ENCODE peak calls at places on chromosomes 6 and 20, in nine cellular contexts. One of them, this sample, is unnamed.

GRCh38 chr6:121351911-121352310 is 17.6 kb upstream of the TBC1D32 start:
- DNase-seq in tibial nerve: no peak
- DNase-seq in PC-9: no peak
- DNase-seq in activated CD4-positive, alpha-beta T cell treated with anti-CD3 and anti-CD28 coated beads, Interleukin-2, amount 50 U/mL, for 24 hours: no peak
- DNase-seq in activated gamma-delta T cell treated with anti-CD3 and anti-CD28 coated beads, Interleukin-2, amount 50 U/mL, for 16 hours: no peak
- DNase-seq in adipocyte: peak
- DNase-seq in GM13977: no peak
- DNase-seq in AG08396: no peak
- DNase-seq in AG10803: no peak
- DNase-seq in this sample: no peak

GRCh38 chr20:23206995-23207394 is 120.9 kb upstream of the CD93 start:
- DNase-seq in activated CD4-positive, alpha-beta T cell treated with anti-CD3 and anti-CD28 coated beads, Interleukin-2, amount 50 U/mL, for 24 hours: no peak
- DNase-seq in AG10803: no peak
- DNase-seq in activated gamma-delta T cell treated with anti-CD3 and anti-CD28 coated beads, Interleukin-2, amount 50 U/mL, for 16 hours: no peak
- DNase-seq in GM13977: no peak
- DNase-seq in tibial nerve: no peak
- DNase-seq in AG08396: no peak
- DNase-seq in PC-9: no peak
- DNase-seq in adipocyte: no peak
- DNase-seq in this sample: no peak

GRCh38 chr6:43856005-43856765 is 86.2 kb downstream of the VEGFA start:
- DNase-seq in activated gamma-delta T cell treated with anti-CD3 and anti-CD28 coated beads, Interleukin-2, amount 50 U/mL, for 16 hours: no peak
- DNase-seq in activated CD4-positive, alpha-beta T cell treated with anti-CD3 and anti-CD28 coated beads, Interleukin-2, amount 50 U/mL, for 24 hours: no peak
- DNase-seq in PC-9: peak
- DNase-seq in AG10803: peak
- DNase-seq in AG08396: peak
- DNase-seq in tibial nerve: no peak
- DNase-seq in GM13977: no peak
- DNase-seq in adipocyte: peak
- DNase-seq in this sample: no peak

GRCh38 chr20:57089701-57090144 is 176.7 kb downstream of the BMP7 start:
- DNase-seq in PC-9: peak
- DNase-seq in GM13977: peak
- DNase-seq in AG08396: peak
- DNase-seq in tibial nerve: peak
- DNase-seq in adipocyte: peak
- DNase-seq in activated gamma-delta T cell treated with anti-CD3 and anti-CD28 coated beads, Interleukin-2, amount 50 U/mL, for 16 hours: peak
- DNase-seq in activated CD4-positive, alpha-beta T cell treated with anti-CD3 and anti-CD28 coated beads, Interleukin-2, amount 50 U/mL, for 24 hours: peak
- DNase-seq in AG10803: peak
- DNase-seq in this sample: no peak

GRCh38 chr6:16729183-16729696 is 32.0 kb downstream of the ATXN1 start:
- DNase-seq in AG08396: no peak
- DNase-seq in activated CD4-positive, alpha-beta T cell treated with anti-CD3 and anti-CD28 coated beads, Interleukin-2, amount 50 U/mL, for 24 hours: no peak
- DNase-seq in PC-9: no peak
- DNase-seq in AG10803: peak
- DNase-seq in GM13977: no peak
- DNase-seq in adipocyte: peak
- DNase-seq in activated gamma-delta T cell treated with anti-CD3 and anti-CD28 coated beads, Interleukin-2, amount 50 U/mL, for 16 hours: no peak
- DNase-seq in tibial nerve: no peak
- DNase-seq in this sample: no peak

GRCh38 chr6:113875470-113875869 is 18.3 kb downstream of the MARCKS start:
- DNase-seq in adipocyte: peak
- DNase-seq in activated CD4-positive, alpha-beta T cell treated with anti-CD3 and anti-CD28 coated beads, Interleukin-2, amount 50 U/mL, for 24 hours: no peak
- DNase-seq in GM13977: no peak
- DNase-seq in PC-9: no peak
- DNase-seq in AG10803: peak
- DNase-seq in tibial nerve: no peak
- DNase-seq in AG08396: peak
- DNase-seq in activated gamma-delta T cell treated with anti-CD3 and anti-CD28 coated beads, Interleukin-2, amount 50 U/mL, for 16 hours: no peak
- DNase-seq in this sample: no peak

GRCh38 chr20:14963262-14963663 is 625.9 kb upstream of the FLRT3 start:
- DNase-seq in adipocyte: no peak
- DNase-seq in tibial nerve: no peak
- DNase-seq in AG10803: peak
- DNase-seq in GM13977: no peak
- DNase-seq in activated CD4-positive, alpha-beta T cell treated with anti-CD3 and anti-CD28 coated beads, Interleukin-2, amount 50 U/mL, for 24 hours: no peak
- DNase-seq in AG08396: peak
- DNase-seq in activated gamma-delta T cell treated with anti-CD3 and anti-CD28 coated beads, Interleukin-2, amount 50 U/mL, for 16 hours: no peak
- DNase-seq in PC-9: peak
- DNase-seq in this sample: no peak

GRCh38 chr6:87756858-87757257 is 54.8 kb upstream of the AKIRIN2 start:
- DNase-seq in GM13977: peak
- DNase-seq in adipocyte: peak
- DNase-seq in PC-9: peak
- DNase-seq in activated gamma-delta T cell treated with anti-CD3 and anti-CD28 coated beads, Interleukin-2, amount 50 U/mL, for 16 hours: no peak
- DNase-seq in AG10803: peak
- DNase-seq in tibial nerve: no peak
- DNase-seq in activated CD4-positive, alpha-beta T cell treated with anti-CD3 and anti-CD28 coated beads, Interleukin-2, amount 50 U/mL, for 24 hours: no peak
- DNase-seq in AG08396: peak
- DNase-seq in this sample: no peak

GRCh38 chr6:88499845-88500699 is 333.9 kb upstream of the CNR1 start:
- DNase-seq in tibial nerve: no peak
- DNase-seq in GM13977: peak
- DNase-seq in PC-9: no peak
- DNase-seq in activated CD4-positive, alpha-beta T cell treated with anti-CD3 and anti-CD28 coated beads, Interleukin-2, amount 50 U/mL, for 24 hours: no peak
- DNase-seq in adipocyte: no peak
- DNase-seq in AG10803: no peak
- DNase-seq in AG08396: no peak
- DNase-seq in activated gamma-delta T cell treated with anti-CD3 and anti-CD28 coated beads, Interleukin-2, amount 50 U/mL, for 16 hours: no peak
- DNase-seq in this sample: no peak

GRCh38 chr6:170192905-170193304 is 98.0 kb downstream of the DLL1 start:
- DNase-seq in tibial nerve: no peak
- DNase-seq in AG10803: no peak
- DNase-seq in activated CD4-positive, alpha-beta T cell treated with anti-CD3 and anti-CD28 coated beads, Interleukin-2, amount 50 U/mL, for 24 hours: no peak
- DNase-seq in GM13977: no peak
- DNase-seq in activated gamma-delta T cell treated with anti-CD3 and anti-CD28 coated beads, Interleukin-2, amount 50 U/mL, for 16 hours: no peak
- DNase-seq in AG08396: no peak
- DNase-seq in adipocyte: no peak
- DNase-seq in PC-9: no peak
- DNase-seq in this sample: no peak

GRCh38 chr20:11754451-11754850 is 163.2 kb upstream of the BTBD3 start:
- DNase-seq in AG08396: no peak
- DNase-seq in AG10803: no peak
- DNase-seq in adipocyte: no peak
- DNase-seq in activated gamma-delta T cell treated with anti-CD3 and anti-CD28 coated beads, Interleukin-2, amount 50 U/mL, for 16 hours: no peak
- DNase-seq in PC-9: no peak
- DNase-seq in tibial nerve: no peak
- DNase-seq in GM13977: no peak
- DNase-seq in activated CD4-positive, alpha-beta T cell treated with anti-CD3 and anti-CD28 coated beads, Interleukin-2, amount 50 U/mL, for 24 hours: no peak
- DNase-seq in this sample: no peak

GRCh38 chr20:14853079-14853478 is 515.7 kb upstream of the FLRT3 start:
- DNase-seq in PC-9: no peak
- DNase-seq in AG08396: no peak
- DNase-seq in tibial nerve: no peak
- DNase-seq in activated gamma-delta T cell treated with anti-CD3 and anti-CD28 coated beads, Interleukin-2, amount 50 U/mL, for 16 hours: no peak
- DNase-seq in adipocyte: no peak
- DNase-seq in AG10803: no peak
- DNase-seq in activated CD4-positive, alpha-beta T cell treated with anti-CD3 and anti-CD28 coated beads, Interleukin-2, amount 50 U/mL, for 24 hours: no peak
- DNase-seq in GM13977: no peak
- DNase-seq in this sample: no peak

GRCh38 chr6:1952726-1953360 is 292.6 kb downstream of the GMDS start:
- DNase-seq in activated gamma-delta T cell treated with anti-CD3 and anti-CD28 coated beads, Interleukin-2, amount 50 U/mL, for 16 hours: no peak
- DNase-seq in GM13977: no peak
- DNase-seq in adipocyte: peak
- DNase-seq in PC-9: peak
- DNase-seq in AG08396: peak
- DNase-seq in AG10803: peak
- DNase-seq in tibial nerve: no peak
- DNase-seq in activated CD4-positive, alpha-beta T cell treated with anti-CD3 and anti-CD28 coated beads, Interleukin-2, amount 50 U/mL, for 24 hours: no peak
- DNase-seq in this sample: no peak

GRCh38 chr6:15763364-15763763 is 100.5 kb upstream of the DTNBP1 start:
- DNase-seq in activated gamma-delta T cell treated with anti-CD3 and anti-CD28 coated beads, Interleukin-2, amount 50 U/mL, for 16 hours: no peak
- DNase-seq in adipocyte: peak
- DNase-seq in GM13977: no peak
- DNase-seq in tibial nerve: no peak
- DNase-seq in activated CD4-positive, alpha-beta T cell treated with anti-CD3 and anti-CD28 coated beads, Interleukin-2, amount 50 U/mL, for 24 hours: no peak
- DNase-seq in AG10803: peak
- DNase-seq in AG08396: no peak
- DNase-seq in PC-9: no peak
- DNase-seq in this sample: no peak

GRCh38 chr6:73523434-73524123 is 2.7 kb upstream of the EEF1A1 start:
- DNase-seq in AG10803: peak
- DNase-seq in adipocyte: peak
- DNase-seq in AG08396: no peak
- DNase-seq in GM13977: peak
- DNase-seq in tibial nerve: peak
- DNase-seq in activated CD4-positive, alpha-beta T cell treated with anti-CD3 and anti-CD28 coated beads, Interleukin-2, amount 50 U/mL, for 24 hours: peak
- DNase-seq in activated gamma-delta T cell treated with anti-CD3 and anti-CD28 coated beads, Interleukin-2, amount 50 U/mL, for 16 hours: peak
- DNase-seq in PC-9: peak
- DNase-seq in this sample: no peak

GRCh38 chr6:131023834-131024504 is 39.1 kb downstream of the EPB41L2 start:
- DNase-seq in adipocyte: peak
- DNase-seq in GM13977: no peak
- DNase-seq in activated gamma-delta T cell treated with anti-CD3 and anti-CD28 coated beads, Interleukin-2, amount 50 U/mL, for 16 hours: no peak
- DNase-seq in tibial nerve: no peak
- DNase-seq in AG08396: peak
- DNase-seq in PC-9: no peak
- DNase-seq in activated CD4-positive, alpha-beta T cell treated with anti-CD3 and anti-CD28 coated beads, Interleukin-2, amount 50 U/mL, for 24 hours: no peak
- DNase-seq in AG10803: peak
- DNase-seq in this sample: no peak

GRCh38 chr6:135212020-135212806 is 31.1 kb downstream of the MYB start:
- DNase-seq in tibial nerve: no peak
- DNase-seq in activated gamma-delta T cell treated with anti-CD3 and anti-CD28 coated beads, Interleukin-2, amount 50 U/mL, for 16 hours: no peak
- DNase-seq in AG08396: peak
- DNase-seq in PC-9: peak
- DNase-seq in activated CD4-positive, alpha-beta T cell treated with anti-CD3 and anti-CD28 coated beads, Interleukin-2, amount 50 U/mL, for 24 hours: no peak
- DNase-seq in AG10803: peak
- DNase-seq in adipocyte: peak
- DNase-seq in GM13977: no peak
- DNase-seq in this sample: no peak

GRCh38 chr20:37630161-37630560 is 63.7 kb upstream of the CTNNBL1 start:
- DNase-seq in activated CD4-positive, alpha-beta T cell treated with anti-CD3 and anti-CD28 coated beads, Interleukin-2, amount 50 U/mL, for 24 hours: no peak
- DNase-seq in adipocyte: no peak
- DNase-seq in AG08396: no peak
- DNase-seq in AG10803: no peak
- DNase-seq in activated gamma-delta T cell treated with anti-CD3 and anti-CD28 coated beads, Interleukin-2, amount 50 U/mL, for 16 hours: no peak
- DNase-seq in GM13977: no peak
- DNase-seq in tibial nerve: no peak
- DNase-seq in PC-9: no peak
- DNase-seq in this sample: no peak

GRCh38 chr20:12113075-12113467 is 195.4 kb downstream of the BTBD3 start:
- DNase-seq in PC-9: no peak
- DNase-seq in adipocyte: no peak
- DNase-seq in AG08396: no peak
- DNase-seq in activated gamma-delta T cell treated with anti-CD3 and anti-CD28 coated beads, Interleukin-2, amount 50 U/mL, for 16 hours: no peak
- DNase-seq in tibial nerve: no peak
- DNase-seq in GM13977: no peak
- DNase-seq in activated CD4-positive, alpha-beta T cell treated with anti-CD3 and anti-CD28 coated beads, Interleukin-2, amount 50 U/mL, for 24 hours: no peak
- DNase-seq in AG10803: no peak
- DNase-seq in this sample: no peak

GRCh38 chr6:69289689-69290088 is 507.1 kb downstream of the LMBRD1 start:
- DNase-seq in GM13977: no peak
- DNase-seq in tibial nerve: no peak
- DNase-seq in activated CD4-positive, alpha-beta T cell treated with anti-CD3 and anti-CD28 coated beads, Interleukin-2, amount 50 U/mL, for 24 hours: no peak
- DNase-seq in adipocyte: no peak
- DNase-seq in AG08396: no peak
- DNase-seq in activated gamma-delta T cell treated with anti-CD3 and anti-CD28 coated beads, Interleukin-2, amount 50 U/mL, for 16 hours: no peak
- DNase-seq in PC-9: no peak
- DNase-seq in AG10803: no peak
- DNase-seq in this sample: no peak

GRCh38 chr6:135006386-135006914 is 48.2 kb downstream of the HBS1L start:
- DNase-seq in activated CD4-positive, alpha-beta T cell treated with anti-CD3 and anti-CD28 coated beads, Interleukin-2, amount 50 U/mL, for 24 hours: no peak
- DNase-seq in activated gamma-delta T cell treated with anti-CD3 and anti-CD28 coated beads, Interleukin-2, amount 50 U/mL, for 16 hours: no peak
- DNase-seq in AG08396: peak
- DNase-seq in adipocyte: no peak
- DNase-seq in PC-9: no peak
- DNase-seq in GM13977: no peak
- DNase-seq in AG10803: no peak
- DNase-seq in tibial nerve: no peak
- DNase-seq in this sample: no peak

GRCh38 chr20:9204979-9205378 is 136.1 kb downstream of the PLCB4 start:
- DNase-seq in tibial nerve: no peak
- DNase-seq in adipocyte: no peak
- DNase-seq in activated CD4-positive, alpha-beta T cell treated with anti-CD3 and anti-CD28 coated beads, Interleukin-2, amount 50 U/mL, for 24 hours: no peak
- DNase-seq in AG10803: no peak
- DNase-seq in PC-9: no peak
- DNase-seq in GM13977: no peak
- DNase-seq in AG08396: no peak
- DNase-seq in activated gamma-delta T cell treated with anti-CD3 and anti-CD28 coated beads, Interleukin-2, amount 50 U/mL, for 16 hours: no peak
- DNase-seq in this sample: no peak

GRCh38 chr6:138227316-138227781 is 9.1 kb upstream of the PBOV1 start:
- DNase-seq in activated CD4-positive, alpha-beta T cell treated with anti-CD3 and anti-CD28 coated beads, Interleukin-2, amount 50 U/mL, for 24 hours: no peak
- DNase-seq in GM13977: no peak
- DNase-seq in tibial nerve: no peak
- DNase-seq in activated gamma-delta T cell treated with anti-CD3 and anti-CD28 coated beads, Interleukin-2, amount 50 U/mL, for 16 hours: no peak
- DNase-seq in AG10803: no peak
- DNase-seq in PC-9: no peak
- DNase-seq in adipocyte: no peak
- DNase-seq in AG08396: no peak
- DNase-seq in this sample: no peak

GRCh38 chr6:152401978-152402377 is 235.2 kb downstream of the SYNE1 start:
- DNase-seq in tibial nerve: no peak
- DNase-seq in GM13977: no peak
- DNase-seq in PC-9: peak
- DNase-seq in activated CD4-positive, alpha-beta T cell treated with anti-CD3 and anti-CD28 coated beads, Interleukin-2, amount 50 U/mL, for 24 hours: no peak
- DNase-seq in adipocyte: peak
- DNase-seq in AG08396: peak
- DNase-seq in AG10803: peak
- DNase-seq in activated gamma-delta T cell treated with anti-CD3 and anti-CD28 coated beads, Interleukin-2, amount 50 U/mL, for 16 hours: no peak
- DNase-seq in this sample: no peak

GRCh38 chr6:33418690-33419291 is 884 bp upstream of the CUTA start:
- DNase-seq in adipocyte: no peak
- DNase-seq in AG08396: no peak
- DNase-seq in activated gamma-delta T cell treated with anti-CD3 and anti-CD28 coated beads, Interleukin-2, amount 50 U/mL, for 16 hours: no peak
- DNase-seq in activated CD4-positive, alpha-beta T cell treated with anti-CD3 and anti-CD28 coated beads, Interleukin-2, amount 50 U/mL, for 24 hours: peak
- DNase-seq in GM13977: peak
- DNase-seq in tibial nerve: no peak
- DNase-seq in PC-9: no peak
- DNase-seq in AG10803: no peak
- DNase-seq in this sample: no peak

GRCh38 chr6:104958178-104958520 is 1.2 kb downstream of the LIN28B start:
- DNase-seq in activated gamma-delta T cell treated with anti-CD3 and anti-CD28 coated beads, Interleukin-2, amount 50 U/mL, for 16 hours: no peak
- DNase-seq in GM13977: no peak
- DNase-seq in adipocyte: no peak
- DNase-seq in PC-9: no peak
- DNase-seq in AG10803: no peak
- DNase-seq in tibial nerve: no peak
- DNase-seq in activated CD4-positive, alpha-beta T cell treated with anti-CD3 and anti-CD28 coated beads, Interleukin-2, amount 50 U/mL, for 24 hours: no peak
- DNase-seq in AG08396: no peak
- DNase-seq in this sample: no peak

This sample was measured in NCI-H2107.